ENCODE peak calls at places on chromosomes 12 and 14, in five cellular contexts. O is sigmoid colon, P is A549, D is upper lobe of left lung, B is suprapubic skin. Z is an unnamed sample.
A peak's percentile ranks its signal among the peaks of the same experiment; 100 is the strongest.

GRCh38 chr12:6551063-6551461 is 4.8 kb downstream of the IFFO1 start:
- DNase-seq in P (no peak), B (peak; percentile 90), D (peak; percentile 85), O (peak; percentile 88), Z (no peak)

GRCh38 chr14:106037380-106037779 is 511.0 kb downstream of the TMEM121 start:
- DNase-seq in B (no peak), O (no peak), D (no peak), P (no peak), Z (no peak)

GRCh38 chr14:63457498-63457897 is 85.7 kb downstream of the PPP2R5E start:
- DNase-seq in O (no peak), D (no peak), B (no peak), P (no peak), Z (no peak)

GRCh38 chr12:54588110-54588831 is at the start of gene PPP1R1A:
- DNase-seq in B (no peak), P (no peak), D (peak; percentile 86), O (no peak), Z (peak; percentile 51)

GRCh38 chr14:55611859-55612258 is 31.9 kb downstream of the KTN1 start:
- DNase-seq in O (no peak), D (no peak), P (no peak), B (no peak), Z (no peak)

GRCh38 chr14:90624228-90624627 is 192.0 kb downstream of the TTC7B start:
- DNase-seq in O (peak; percentile 74), P (no peak), D (no peak), B (no peak), Z (no peak)

GRCh38 chr12:3718100-3718499 is 34.8 kb downstream of the CRACR2A start:
- DNase-seq in D (no peak), O (no peak), B (no peak), P (no peak), Z (peak; percentile 39)

GRCh38 chr14:93956082-93956481 is 20.3 kb downstream of the ASB2 start:
- DNase-seq in B (no peak), O (no peak), D (no peak), P (no peak), Z (no peak)

GRCh38 chr14:32662234-32662633 is 276.4 kb upstream of the NPAS3 start:
- DNase-seq in O (no peak), B (no peak), D (no peak), P (no peak), Z (no peak)

GRCh38 chr12:12975322-12976077 is 23.5 kb upstream of the GPRC5D start:
- DNase-seq in B (no peak), O (no peak), P (peak; percentile 61), D (peak; percentile 36), Z (peak; percentile 46)

GRCh38 chr12:12916135-12916956 is 25.0 kb downstream of the GPRC5A start:
- DNase-seq in O (peak; percentile 91), P (peak; percentile 66), B (peak; percentile 93), D (no peak), Z (peak; percentile 88)

GRCh38 chr12:50240096-50240791 is 43.1 kb downstream of the LIMA1 start:
- DNase-seq in D (no peak), P (no peak), B (no peak), O (no peak), Z (no peak)

GRCh38 chr12:109197327-109197726 is 80.9 kb downstream of the ACACB start:
- DNase-seq in B (no peak), D (no peak), O (no peak), P (peak; percentile 71), Z (no peak)

GRCh38 chr12:52244615-52244994 is 11.6 kb downstream of the KRT7 start:
- DNase-seq in O (peak; percentile 71), D (no peak), B (peak; percentile 56), P (no peak), Z (no peak)

GRCh38 chr12:26319511-26319910 is 124.1 kb downstream of the SSPN start:
- DNase-seq in O (peak; percentile 88), B (peak; percentile 74), P (no peak), D (no peak), Z (no peak)

GRCh38 chr12:93827669-93828068 is 150.5 kb downstream of the CRADD start:
- DNase-seq in P (no peak), B (no peak), D (no peak), O (no peak), Z (no peak)

GRCh38 chr12:59650594-59651229 is 54.9 kb downstream of the SLC16A7 start:
- DNase-seq in P (no peak), O (no peak), D (no peak), B (no peak), Z (no peak)

GRCh38 chr12:70154087-70154486 is 89.1 kb upstream of the CNOT2 start:
- DNase-seq in P (no peak), O (no peak), D (no peak), B (no peak), Z (no peak)

GRCh38 chr12:117284160-117284559 is 77.3 kb downstream of the NOS1 start:
- DNase-seq in O (no peak), D (peak; percentile 42), B (no peak), P (no peak), Z (no peak)

GRCh38 chr14:96267336-96267735 is 11.3 kb downstream of the BDKRB1 start:
- DNase-seq in P (no peak), B (peak; percentile 82), D (no peak), O (peak; percentile 68), Z (no peak)
- TF ChIP-seq EP300 in P (no peak), B (no peak), D (no peak), O (no peak), Z (no peak)

GRCh38 chr14:79602023-79602422 is 609.3 kb downstream of the DIO2 start:
- DNase-seq in B (no peak), P (no peak), D (no peak), O (no peak), Z (no peak)
- TF ChIP-seq POLR2A in B (no peak), P (no peak), D (no peak), O (no peak), Z (no peak)

GRCh38 chr14:103561381-103562134 is 899 bp downstream of the BAG5 start:
- DNase-seq in P (no peak), D (no peak), B (peak; percentile 78), O (no peak), Z (no peak)

GRCh38 chr14:103563089-103563620 is 395 bp downstream of the COA8 start:
- DNase-seq in O (peak; percentile 82), D (no peak), P (peak; percentile 83), B (peak; percentile 83), Z (peak; percentile 69)

GRCh38 chr14:103562135-103562384 is 397 bp downstream of the BAG5 start:
- DNase-seq in B (no peak), P (no peak), O (peak; percentile 72), D (no peak), Z (no peak)

GRCh38 chr14:103558071-103558882 is 4.2 kb downstream of the BAG5 start:
- DNase-seq in O (no peak), D (no peak), P (no peak), B (no peak), Z (no peak)

GRCh38 chr14:103562385-103563088 is at the start of the genes BAG5 and COA8:
- DNase-seq in B (peak; percentile 89), P (peak; percentile 84), D (peak; percentile 98), O (peak; percentile 88), Z (peak; percentile 85)
- TF ChIP-seq EP300 in B (no peak), P (no peak), D (no peak), O (no peak), Z (no peak)

GRCh38 chr14:53571990-53572389 is 384.6 kb downstream of the BMP4 start:
- DNase-seq in B (no peak), D (no peak), P (no peak), O (no peak), Z (no peak)

GRCh38 chr14:53571589-53571988 is 385.0 kb downstream of the BMP4 start:
- DNase-seq in O (no peak), B (no peak), D (no peak), P (no peak), Z (no peak)

GRCh38 chr14:53567236-53567785 is 389.3 kb downstream of the BMP4 start:
- DNase-seq in B (no peak), P (no peak), D (no peak), O (no peak), Z (no peak)

GRCh38 chr14:53569471-53569870 is 387.2 kb downstream of the BMP4 start:
- DNase-seq in P (no peak), B (no peak), D (no peak), O (no peak), Z (no peak)

GRCh38 chr14:53570411-53571387 is 385.9 kb downstream of the BMP4 start:
- DNase-seq in B (no peak), P (no peak), O (no peak), D (no peak), Z (no peak)
- TF ChIP-seq POLR2A in B (no peak), P (no peak), O (no peak), D (no peak), Z (no peak)

DNA sequence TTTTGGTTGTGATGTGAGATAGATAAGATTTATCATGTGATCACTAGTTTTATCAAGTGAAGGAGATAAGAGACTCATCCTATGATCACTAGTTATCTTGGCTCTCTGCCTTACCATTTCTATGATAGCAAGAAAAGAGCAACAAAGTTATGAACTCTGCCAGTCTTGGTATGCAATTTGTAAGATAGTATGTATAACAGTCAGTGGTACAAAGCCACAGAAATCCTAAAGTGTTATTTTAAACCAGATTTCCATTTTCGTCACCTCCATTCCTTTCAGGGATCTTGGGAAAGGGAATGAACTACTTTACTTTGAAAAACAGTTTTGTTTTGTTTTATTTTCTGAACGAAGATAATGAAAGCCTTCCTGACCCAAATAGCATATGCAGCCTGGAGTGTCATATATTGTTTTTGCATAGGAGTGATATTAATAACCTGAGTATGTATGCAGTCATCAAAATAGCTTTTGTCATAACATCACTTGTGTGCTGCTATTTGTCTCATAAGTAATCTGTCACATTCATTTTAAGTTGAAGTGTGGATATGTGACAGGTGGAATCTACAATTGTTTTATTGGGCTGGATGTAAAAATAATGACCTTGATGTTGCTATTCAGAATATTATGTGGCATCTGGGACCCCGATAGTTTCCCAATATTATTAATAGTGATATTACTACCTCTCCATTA is 35.0 kb downstream of the FLRT2 start:
- DNase-seq in O (no peak), P (no peak), D (no peak), B (no peak), Z (no peak)
- TF ChIP-seq EP300 in O (no peak), P (no peak), D (no peak), B (no peak), Z (no peak)

GRCh38 chr14:33848706-33849454 is 102.0 kb downstream of the EGLN3 start:
- DNase-seq in D (no peak), P (peak; percentile 51), O (peak; percentile 71), B (no peak), Z (peak; percentile 78)

GRCh38 chr14:33851931-33852330 is 98.9 kb downstream of the EGLN3 start:
- DNase-seq in P (no peak), D (no peak), B (no peak), O (no peak), Z (no peak)

GRCh38 chr14:33851366-33851765 is 99.5 kb downstream of the EGLN3 start:
- DNase-seq in P (no peak), B (no peak), O (no peak), D (no peak), Z (no peak)

GRCh38 chr14:33849455-33849801 is 101.4 kb downstream of the EGLN3 start:
- DNase-seq in D (no peak), B (no peak), P (no peak), O (no peak), Z (no peak)

DNA sequence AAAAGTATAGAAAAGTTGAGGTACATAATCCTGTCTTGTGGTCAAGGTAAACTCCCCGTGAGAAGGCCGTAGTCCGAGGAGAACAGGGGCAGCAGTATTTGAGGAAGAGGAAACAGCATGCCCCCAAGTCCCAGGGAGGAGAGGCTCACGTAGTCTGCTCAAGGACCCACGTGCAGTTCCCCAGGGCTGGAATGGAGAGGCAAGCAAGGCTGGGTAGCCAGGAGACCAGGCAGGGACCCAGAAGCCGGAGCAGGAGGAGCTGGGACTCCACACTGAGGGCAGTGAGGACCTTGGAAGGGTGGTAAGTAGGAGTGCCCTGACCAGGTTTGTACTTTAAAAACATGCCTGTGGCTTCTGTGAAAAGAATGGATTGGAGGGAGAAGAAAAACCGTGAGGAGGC is 100.0 kb downstream of the EGLN3 start:
- DNase-seq in P (no peak), O (no peak), B (no peak), D (no peak), Z (no peak)
- TF ChIP-seq POLR2A in P (no peak), O (no peak), B (no peak), D (no peak), Z (no peak)